ENCODE peak calls at places on chromosome 20, in six cellular contexts. C is fibroblast of villous mesenchyme, V is choroid plexus epithelial cell, I is WTC11, N is progenitor cell of endocrine pancreas, J is psoas muscle. H is an unnamed sample.
A peak's percentile ranks its signal among the peaks of the same experiment; 100 is the strongest.

GRCh38 chr20:16491277-16491912 is 81.9 kb downstream of the KIF16B start:
- DNase-seq in C (peak; percentile 6), V (no peak), I (no peak), N (no peak), J (no peak), H (no peak)

GRCh38 chr20:6473197-6473596 is 294.3 kb upstream of the BMP2 start:
- DNase-seq in C (peak; percentile 71), V (peak; percentile 58), I (no peak), N (no peak), J (no peak), H (no peak)

GRCh38 chr20:40728470-40728869 is 39.4 kb upstream of the MAFB start:
- DNase-seq in C (no peak), V (no peak), I (no peak), N (no peak), J (no peak), H (no peak)

GRCh38 chr20:20181322-20181721 is 129.0 kb downstream of the CFAP61 start:
- DNase-seq in C (no peak), V (no peak), I (no peak), N (no peak), J (no peak), H (no peak)

GRCh38 chr20:44324343-44324742 is 12.5 kb upstream of the R3HDML start:
- DNase-seq in C (no peak), V (no peak), I (no peak), N (no peak), J (no peak), H (no peak)

GRCh38 chr20:13302647-13303425 is 81.8 kb downstream of the ISM1 start:
- DNase-seq in C (peak; percentile 8), V (peak; percentile 39), I (peak; percentile 54), N (peak; percentile 19), J (no peak), H (no peak)

GRCh38 chr20:43939762-43940121 is 25.1 kb downstream of the TOX2 start:
- DNase-seq in C (no peak), V (peak; percentile 41), I (no peak), N (no peak), J (no peak), H (no peak)

GRCh38 chr20:3935295-3935955 is 46.2 kb downstream of the PANK2 start:
- DNase-seq in C (peak; percentile 38), V (no peak), I (no peak), N (no peak), J (peak; percentile 42), H (no peak)

GRCh38 chr20:17750722-17751045 is 50.9 kb downstream of the BANF2 start:
- DNase-seq in C (no peak), V (no peak), I (no peak), N (no peak), J (no peak), H (no peak)

GRCh38 chr20:59805266-59805665 is 128.2 kb downstream of the SYCP2 start:
- DNase-seq in C (no peak), V (no peak), I (no peak), N (no peak), J (no peak), H (no peak)

GRCh38 chr20:58696411-58696961 is 3.9 kb downstream of the NPEPL1 start:
- DNase-seq in C (no peak), V (no peak), I (no peak), N (no peak), J (no peak), H (no peak)

GRCh38 chr20:48398506-48399449 is 429.0 kb downstream of the PREX1 start:
- DNase-seq in C (no peak), V (peak; percentile 71), I (no peak), N (no peak), J (no peak), H (no peak)

GRCh38 chr20:16011061-16011460 is 562.2 kb downstream of the KIF16B start:
- DNase-seq in C (no peak), V (no peak), I (no peak), N (no peak), J (no peak), H (no peak)

GRCh38 chr20:45433316-45433715 is 17.4 kb downstream of the PIGT start:
- DNase-seq in C (peak; percentile 55), V (peak; percentile 90), I (no peak), N (no peak), J (peak; percentile 32), H (no peak)

DNA sequence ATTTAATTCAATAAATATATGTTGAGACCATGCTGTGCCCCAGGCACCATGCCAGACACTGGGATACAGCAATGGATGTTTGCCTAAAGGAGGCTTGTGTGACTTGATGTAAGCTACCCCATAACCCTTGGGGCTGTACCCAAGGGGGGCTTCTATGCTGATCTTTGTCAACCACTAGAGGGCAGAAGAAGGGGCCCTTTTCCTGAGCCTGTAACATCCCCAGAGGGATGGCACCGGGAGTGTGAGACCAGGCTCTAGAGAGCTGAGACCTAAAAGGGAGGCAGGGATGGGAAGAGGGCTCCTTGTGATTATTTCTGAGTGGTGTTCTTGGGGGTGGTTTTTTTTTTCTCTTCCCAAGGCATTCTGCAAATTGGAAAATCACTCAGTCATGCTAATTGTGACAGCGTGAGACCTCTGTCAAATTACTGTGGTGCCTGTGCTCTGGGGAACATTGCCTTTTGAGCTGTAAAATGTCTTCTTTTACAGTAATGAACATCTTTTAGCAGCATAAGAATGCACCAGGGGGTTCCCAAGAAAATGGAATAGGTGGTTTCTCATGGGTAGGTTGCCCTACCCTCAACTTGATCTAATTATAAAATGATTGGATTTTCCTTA is 138.8 kb upstream of the SLC24A3 start:
- DNase-seq in C (no peak), V (no peak), I (peak; percentile 57), N (no peak), J (no peak), H (no peak)
- TF ChIP-seq CTCF in C (no peak), V (peak; percentile 2), I (peak; percentile 60), N (peak; percentile 57), J (peak; percentile 16), H (peak; percentile 66)

DNA sequence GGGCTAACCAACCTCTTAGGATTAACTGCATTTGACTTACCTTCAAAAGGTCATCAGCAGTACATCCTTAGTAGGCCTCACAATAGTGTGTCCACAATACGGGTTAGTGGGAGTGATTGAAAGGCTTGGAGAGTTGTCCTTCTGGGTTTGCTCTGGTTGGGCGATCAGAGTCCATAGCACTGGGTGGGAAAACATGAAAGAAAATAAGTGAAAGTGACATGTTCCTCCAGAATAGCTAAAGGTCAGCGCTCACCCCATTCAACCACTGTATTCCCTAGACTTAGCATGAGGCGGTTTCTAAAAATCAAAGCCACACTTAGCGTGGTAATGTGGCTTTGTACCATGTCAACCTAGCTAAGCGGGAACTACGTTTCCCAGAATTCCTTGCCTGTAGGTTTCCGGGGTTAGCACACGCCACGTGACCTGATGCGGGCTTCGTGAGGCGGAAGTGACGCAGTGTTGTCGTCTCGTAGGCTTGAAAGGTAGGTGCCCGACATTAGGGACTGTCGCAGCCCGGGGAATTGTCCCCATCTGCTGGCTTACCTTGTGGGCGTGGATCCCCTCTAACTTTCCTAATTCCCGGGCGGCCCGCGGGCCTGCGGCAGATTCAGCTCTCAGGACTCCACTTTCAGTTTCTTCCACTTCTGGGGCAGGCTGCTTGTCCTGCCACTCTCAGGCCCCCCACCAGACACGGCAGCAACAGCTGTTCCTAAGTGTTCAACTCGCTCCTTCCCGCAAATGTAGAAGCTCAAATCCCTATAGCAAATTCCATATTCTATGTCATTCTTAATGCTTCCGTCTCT is 19.8 kb upstream of the SCP2D1 start:
- DNase-seq in C (peak; percentile 90), V (peak; percentile 92), I (peak; percentile 78), N (peak; percentile 50), J (peak; percentile 87), H (peak; percentile 77)
- TF ChIP-seq CTCF in C (no peak), V (no peak), I (no peak), N (no peak), J (no peak), H (no peak)

GRCh38 chr20:38239406-38239805 is 21.1 kb downstream of the KIAA1755 start:
- DNase-seq in C (no peak), V (no peak), I (no peak), N (no peak), J (no peak), H (no peak)

GRCh38 chr20:38241201-38241600 is 19.3 kb downstream of the KIAA1755 start:
- DNase-seq in C (no peak), V (no peak), I (no peak), N (no peak), J (no peak), H (no peak)

GRCh38 chr20:38245753-38246152 is 14.8 kb downstream of the KIAA1755 start:
- DNase-seq in C (no peak), V (no peak), I (no peak), N (no peak), J (no peak), H (no peak)

GRCh38 chr20:38243617-38244016 is 16.9 kb downstream of the KIAA1755 start:
- DNase-seq in C (no peak), V (no peak), I (no peak), N (no peak), J (no peak), H (no peak)

GRCh38 chr20:38242848-38243449 is 17.6 kb downstream of the KIAA1755 start:
- DNase-seq in C (no peak), V (peak; percentile 51), I (peak; percentile 55), N (no peak), J (no peak), H (no peak)
- TF ChIP-seq CTCF in C (peak; percentile 46), V (peak; percentile 75), I (peak; percentile 82), N (peak; percentile 51), J (no peak), H (peak; percentile 76)

GRCh38 chr20:33600414-33600813 is 61.7 kb upstream of the C20orf144 start:
- DNase-seq in C (no peak), V (no peak), I (no peak), N (no peak), J (no peak), H (no peak)
- TF ChIP-seq CTCF in C (no peak), V (no peak), I (no peak), N (peak; percentile 8), J (no peak), H (no peak)

GRCh38 chr20:62782149-62782892 is 14.0 kb upstream of the MRGBP start:
- DNase-seq in C (no peak), V (no peak), I (peak; percentile 55), N (no peak), J (no peak), H (no peak)
- TF ChIP-seq CTCF in C (peak; percentile 38), V (peak; percentile 39), I (no peak), N (no peak), J (no peak), H (no peak)

GRCh38 chr20:25129908-25130307 is 48.0 kb upstream of the VSX1 start:
- DNase-seq in C (no peak), V (no peak), I (no peak), N (no peak), J (no peak), H (no peak)
- TF ChIP-seq CTCF in C (no peak), V (no peak), I (peak; percentile 9), N (no peak), J (no peak), H (no peak)

GRCh38 chr20:22909436-22909835 is 125.7 kb upstream of the SSTR4 start:
- DNase-seq in C (no peak), V (no peak), I (no peak), N (no peak), J (no peak), H (no peak)

GRCh38 chr20:22910287-22910852 is 124.7 kb upstream of the SSTR4 start:
- DNase-seq in C (no peak), V (no peak), I (no peak), N (no peak), J (no peak), H (no peak)

GRCh38 chr20:22905667-22906066 is 129.4 kb upstream of the SSTR4 start:
- DNase-seq in C (no peak), V (peak; percentile 63), I (no peak), N (no peak), J (no peak), H (no peak)

GRCh38 chr20:22908944-22909343 is 126.2 kb upstream of the SSTR4 start:
- DNase-seq in C (no peak), V (no peak), I (no peak), N (no peak), J (no peak), H (no peak)

GRCh38 chr20:22908437-22908836 is 126.7 kb upstream of the SSTR4 start:
- DNase-seq in C (no peak), V (no peak), I (peak; percentile 17), N (no peak), J (no peak), H (no peak)
- TF ChIP-seq CTCF in C (no peak), V (no peak), I (no peak), N (no peak), J (no peak), H (no peak)

H was measured in type B pancreatic cell.